ENCODE peak calls at places on chromosome 13, in five cellular contexts. C is IMR-90, A is neuronal stem cell, J is mesenchymal stem cell, E is H1. Y is an unnamed sample.

GRCh38 chr13:44159633-44160279 is 213.9 kb upstream of the SERP2 start:
- DNase-seq in C (no peak), A (no peak), J (no peak), E (no peak), Y (no peak)

GRCh38 chr13:46179576-46180368 is 2.2 kb downstream of the LCP1 start:
- DNase-seq in J (no peak), E (no peak), A (no peak), C (no peak), Y (no peak)

GRCh38 chr13:40302351-40302750 is 364.1 kb downstream of the FOXO1 start:
- DNase-seq in E (no peak), J (no peak), A (no peak), C (no peak), Y (no peak)

GRCh38 chr13:45051315-45051714 is 62.0 kb downstream of the GPALPP1 start:
- DNase-seq in J (no peak), C (no peak), A (no peak), E (no peak), Y (no peak)

GRCh38 chr13:48901786-48902185 is 73.9 kb upstream of the FNDC3A start:
- DNase-seq in A (no peak), C (no peak), J (no peak), E (no peak), Y (no peak)

GRCh38 chr13:51557875-51558604 is 26.2 kb upstream of the WDFY2 start:
- DNase-seq in E (no peak), C (peak; percentile 88), J (peak; percentile 87), A (no peak), Y (no peak)

GRCh38 chr13:65592757-65593156 is 1637.4 kb downstream of the PCDH9 start:
- DNase-seq in A (no peak), C (peak; percentile 1), J (peak; percentile 8), E (no peak), Y (no peak)

GRCh38 chr13:49615844-49616687 is 12.2 kb upstream of the ARL11 start:
- DNase-seq in A (no peak), E (no peak), C (no peak), J (no peak), Y (no peak)

GRCh38 chr13:25224151-25224550 is 52.1 kb upstream of the AMER2 start:
- DNase-seq in E (no peak), C (no peak), A (no peak), J (no peak), Y (no peak)

GRCh38 chr13:43730642-43731041 is 56.1 kb downstream of the ENOX1 start:
- DNase-seq in J (peak; percentile 85), E (no peak), A (no peak), C (peak; percentile 80), Y (no peak)

GRCh38 chr13:85828094-85828684 is 29.0 kb upstream of the SLITRK6 start:
- DNase-seq in A (no peak), C (peak; percentile 30), E (no peak), J (peak; percentile 30), Y (no peak)

GRCh38 chr13:97000295-97000925 is 6.1 kb upstream of the OXGR1 start:
- DNase-seq in J (peak; percentile 15), E (no peak), C (peak; percentile 19), A (no peak), Y (no peak)

GRCh38 chr13:43316997-43317396 is 293.6 kb downstream of the DNAJC15 start:
- DNase-seq in J (peak; percentile 50), E (no peak), C (peak; percentile 67), A (no peak), Y (no peak)

GRCh38 chr13:94710881-94711560 is 1.3 kb downstream of the SOX21 start:
- DNase-seq in C (no peak), E (no peak), A (no peak), J (peak; percentile 20), Y (peak; percentile 64)

GRCh38 chr13:105312906-105313305 is 1222.6 kb downstream of the EFNB2 start:
- DNase-seq in C (no peak), E (no peak), J (no peak), A (no peak), Y (no peak)

GRCh38 chr13:21240586-21240985 is 64.1 kb downstream of the MRPL57 start:
- DNase-seq in J (peak; percentile 63), C (peak; percentile 58), A (no peak), E (no peak), Y (no peak)

GRCh38 chr13:21925720-21926119 is 254.8 kb downstream of the FGF9 start:
- DNase-seq in J (no peak), E (no peak), C (no peak), A (no peak), Y (peak; percentile 61)

GRCh38 chr13:68927387-68928026 is 1180.1 kb upstream of the ATXN8OS start:
- DNase-seq in E (peak; percentile 43), C (no peak), A (peak; percentile 54), J (peak; percentile 39), Y (peak; percentile 78)

GRCh38 chr13:47215741-47216140 is 318.9 kb upstream of the HTR2A start:
- DNase-seq in E (peak; percentile 19), A (no peak), C (peak; percentile 87), J (peak; percentile 74), Y (no peak)

GRCh38 chr13:95128045-95128643 is 173.1 kb downstream of the ABCC4 start:
- DNase-seq in J (no peak), C (no peak), E (no peak), A (no peak), Y (no peak)

GRCh38 chr13:25018729-25019115 is 77.2 kb upstream of the PABPC3 start:
- DNase-seq in E (no peak), A (no peak), C (no peak), J (no peak), Y (peak; percentile 53)

GRCh38 chr13:51244637-51245405 is 22.6 kb downstream of the FAM124A start:
- DNase-seq in E (no peak), A (no peak), J (no peak), C (no peak), Y (peak; percentile 65)

GRCh38 chr13:97436845-97437244 is 2.9 kb downstream of the RAP2A start:
- DNase-seq in A (no peak), E (no peak), J (no peak), C (no peak), Y (no peak)

GRCh38 chr13:78319101-78319627 is 284.2 kb downstream of the POU4F1 start:
- DNase-seq in E (no peak), J (no peak), C (no peak), A (no peak), Y (no peak)

GRCh38 chr13:46165485-46166220 is 16.3 kb downstream of the LCP1 start:
- DNase-seq in A (no peak), E (no peak), J (no peak), C (no peak), Y (no peak)

GRCh38 chr13:41774605-41775218 is 186.2 kb downstream of the VWA8 start:
- DNase-seq in A (no peak), E (no peak), J (no peak), C (no peak), Y (no peak)

GRCh38 chr13:91375119-91375729 is 23.2 kb upstream of the GPC5 start:
- DNase-seq in A (no peak), C (peak; percentile 8), J (peak; percentile 18), E (no peak), Y (no peak)

GRCh38 chr13:43433691-43434121 is 353.1 kb downstream of the ENOX1 start:
- DNase-seq in E (no peak), C (no peak), J (no peak), A (no peak), Y (no peak)

GRCh38 chr13:25923217-25924085 is 128.4 kb downstream of the SHISA2 start:
- DNase-seq in C (no peak), E (no peak), A (no peak), J (peak; percentile 30), Y (no peak)

GRCh38 chr13:21034602-21035190 is 26.7 kb downstream of the LATS2 start:
- DNase-seq in J (no peak), C (no peak), E (no peak), A (no peak), Y (peak; percentile 51)

GRCh38 chr13:97914537-97914936 is 38.9 kb upstream of the IPO5 start:
- DNase-seq in E (no peak), C (peak; percentile 70), J (no peak), A (no peak), Y (no peak)

GRCh38 chr13:70723732-70724131 is 615.5 kb upstream of the KLHL1 start:
- DNase-seq in J (peak; percentile 35), A (no peak), E (no peak), C (no peak), Y (no peak)

GRCh38 chr13:74870865-74871264 is 611.1 kb downstream of the TBC1D4 start:
- DNase-seq in C (no peak), J (no peak), E (no peak), A (no peak), Y (no peak)

GRCh38 chr13:39895254-39895653 is 239.8 kb downstream of the COG6 start:
- DNase-seq in J (no peak), C (no peak), E (no peak), A (no peak), Y (no peak)

DNA sequence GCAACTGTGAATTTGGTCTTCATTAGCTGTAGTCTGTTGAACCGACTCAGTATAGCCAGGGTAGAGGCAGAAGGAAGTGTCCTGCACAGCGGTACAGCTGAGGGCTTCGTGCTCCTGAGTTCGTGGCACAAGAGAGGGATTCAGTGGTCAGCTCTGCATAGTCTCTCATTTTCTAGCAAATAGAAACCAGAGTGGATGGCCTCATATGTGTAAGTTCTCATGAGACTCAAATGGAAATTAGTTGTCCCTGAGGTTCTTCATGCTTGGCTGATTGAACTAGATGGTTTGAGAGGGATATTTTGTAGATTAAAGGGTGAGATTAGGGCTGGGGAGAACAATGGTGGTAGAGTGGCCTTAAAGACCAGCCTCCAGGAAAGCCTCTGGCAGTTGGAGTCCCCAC is 50.5 kb downstream of the ARHGEF7 start:
- DNase-seq in J (no peak), C (no peak), A (no peak), E (no peak), Y (no peak)
- H3K79me1 ChIP-seq in J (peaks cover 30% of the 10 kb centered on the region), C (peaks cover 43% of the 10 kb centered on the region), A (peaks cover 22% of the 10 kb centered on the region), E (peaks cover 43% of the 10 kb centered on the region), Y (peaks cover 17% of the 10 kb centered on the region)

GRCh38 chr13:38686635-38687245 is at the start of gene FREM2:
- DNase-seq in C (no peak), E (peak; percentile 91), J (peak; percentile 47), A (peak; percentile 92), Y (peak; percentile 97)
- H4K91ac ChIP-seq in C (no peak within 1 kb of the TSS), E (no peak within 1 kb of the TSS), J (no peak within 1 kb of the TSS), A (no peak within 1 kb of the TSS), Y (no peak within 1 kb of the TSS)

GRCh38 chr13:30864352-30865130 is 41.5 kb upstream of the MEDAG start:
- DNase-seq in J (peak; percentile 92), C (peak; percentile 98), E (no peak), A (no peak), Y (no peak)
- H3K79me1 ChIP-seq in J (no peaks in the 10 kb centered on the region), C (no peaks in the 10 kb centered on the region), E (no peaks in the 10 kb centered on the region), A (no peaks in the 10 kb centered on the region), Y (no peaks in the 10 kb centered on the region)

DNA sequence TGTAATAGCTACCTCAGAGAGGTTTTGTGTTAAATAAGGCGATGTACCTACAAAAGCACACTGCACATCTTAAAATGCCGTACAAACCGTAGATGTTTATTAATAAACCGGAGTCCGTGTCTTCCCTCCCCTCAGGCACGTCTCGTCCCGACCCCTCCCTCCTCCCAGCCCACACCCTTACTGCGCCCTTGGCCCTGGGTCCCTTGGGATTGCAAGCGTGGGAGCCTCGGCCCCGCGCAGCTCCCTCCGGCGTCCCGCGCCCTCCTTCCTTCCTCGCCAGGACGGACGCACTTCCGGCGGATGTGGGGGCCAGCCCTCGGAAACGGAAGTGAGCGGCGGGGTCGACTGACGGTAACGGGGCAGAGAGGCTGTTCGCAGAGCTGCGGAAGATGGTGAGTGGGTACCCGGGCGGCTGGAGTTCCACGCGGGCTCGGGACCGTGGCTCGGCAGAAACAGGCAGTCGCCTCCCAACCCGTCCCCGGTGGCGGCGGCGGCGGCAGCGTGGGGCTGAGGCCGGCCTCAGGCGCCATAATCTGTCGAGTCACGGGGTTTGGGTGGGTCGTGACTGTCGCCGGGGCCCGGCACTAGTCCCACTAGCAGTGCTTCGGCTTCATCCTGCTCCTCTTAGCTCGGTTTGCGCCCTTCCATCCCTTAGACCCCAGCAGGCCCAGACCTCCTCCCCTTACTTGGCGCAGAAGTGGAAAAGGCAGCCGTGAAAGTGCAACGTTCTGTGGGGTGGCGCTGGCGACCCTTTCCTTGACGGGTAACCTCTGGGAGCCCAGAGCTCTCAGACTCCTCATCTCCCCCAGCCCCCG is at the start of gene POMP:
- DNase-seq in C (peak; percentile 95), A (peak; percentile 67), J (peak; percentile 96), E (peak; percentile 41), Y (peak; percentile 85)
- H4K91ac ChIP-seq in C (peak within 1 kb of the TSS; percentile 97), A (no peak within 1 kb of the TSS), J (peak within 1 kb of the TSS; percentile 98), E (no peak within 1 kb of the TSS), Y (no peak within 1 kb of the TSS)

Y was measured in H9.